ENCODE peak calls at places on chromosomes 11 and 22, in five cellular contexts. One of them, this sample, is unnamed.

GRCh38 chr11:37597776-37598175 is 999.7 kb upstream of the RAG2 start:
- DNase-seq in renal cortical epithelial cell: no peak
- DNase-seq in WTC11: no peak
- DNase-seq in left kidney: no peak
- DNase-seq in CD8-positive, alpha-beta T cell: no peak
- DNase-seq in this sample: no peak

GRCh38 chr11:61442616-61443015 is 12.7 kb downstream of the SDHAF2 start:
- DNase-seq in renal cortical epithelial cell: no peak
- DNase-seq in CD8-positive, alpha-beta T cell: no peak
- DNase-seq in left kidney: no peak
- DNase-seq in WTC11: no peak
- DNase-seq in this sample: no peak

GRCh38 chr22:45722006-45722405 is 50.4 kb downstream of the ATXN10 start:
- DNase-seq in renal cortical epithelial cell: peak
- DNase-seq in left kidney: peak
- DNase-seq in WTC11: no peak
- DNase-seq in CD8-positive, alpha-beta T cell: no peak
- DNase-seq in this sample: peak

GRCh38 chr11:57480409-57481137 is 20.2 kb downstream of the RTN4RL2 start:
- DNase-seq in WTC11: peak
- DNase-seq in left kidney: peak
- DNase-seq in renal cortical epithelial cell: peak
- DNase-seq in CD8-positive, alpha-beta T cell: no peak
- DNase-seq in this sample: peak

GRCh38 chr22:25840162-25840561 is 98.2 kb downstream of the MYO18B start:
- DNase-seq in renal cortical epithelial cell: no peak
- DNase-seq in WTC11: no peak
- DNase-seq in CD8-positive, alpha-beta T cell: no peak
- DNase-seq in left kidney: peak
- DNase-seq in this sample: peak

GRCh38 chr22:19179472-19180048 is 1.0 kb upstream of the SLC25A1 start:
- DNase-seq in CD8-positive, alpha-beta T cell: no peak
- DNase-seq in WTC11: peak
- DNase-seq in renal cortical epithelial cell: peak
- DNase-seq in left kidney: peak
- DNase-seq in this sample: peak

GRCh38 chr22:23235425-23235824 is 55.1 kb downstream of the BCR start:
- DNase-seq in WTC11: no peak
- DNase-seq in CD8-positive, alpha-beta T cell: no peak
- DNase-seq in left kidney: no peak
- DNase-seq in renal cortical epithelial cell: no peak
- DNase-seq in this sample: no peak

GRCh38 chr22:48701296-48702030 is 1126.2 kb downstream of the BRD1 start:
- DNase-seq in WTC11: no peak
- DNase-seq in left kidney: no peak
- DNase-seq in renal cortical epithelial cell: no peak
- DNase-seq in CD8-positive, alpha-beta T cell: no peak
- DNase-seq in this sample: no peak

GRCh38 chr11:26843539-26843938 is 121.7 kb upstream of the SLC5A12 start:
- DNase-seq in WTC11: no peak
- DNase-seq in CD8-positive, alpha-beta T cell: no peak
- DNase-seq in renal cortical epithelial cell: no peak
- DNase-seq in left kidney: no peak
- DNase-seq in this sample: no peak

GRCh38 chr11:110897035-110897434 is 184.8 kb upstream of the ARHGAP20 start:
- DNase-seq in renal cortical epithelial cell: peak
- DNase-seq in WTC11: no peak
- DNase-seq in CD8-positive, alpha-beta T cell: no peak
- DNase-seq in left kidney: no peak
- DNase-seq in this sample: no peak

GRCh38 chr11:8810331-8811301 is 100.4 kb upstream of the AKIP1 start:
- DNase-seq in CD8-positive, alpha-beta T cell: no peak
- DNase-seq in WTC11: peak
- DNase-seq in left kidney: peak
- DNase-seq in renal cortical epithelial cell: peak
- DNase-seq in this sample: peak

GRCh38 chr11:127395034-127395433 is 394.5 kb upstream of the KIRREL3 start:
- DNase-seq in renal cortical epithelial cell: no peak
- DNase-seq in left kidney: no peak
- DNase-seq in CD8-positive, alpha-beta T cell: no peak
- DNase-seq in WTC11: no peak
- DNase-seq in this sample: no peak

GRCh38 chr11:27413218-27413617 is 50.2 kb upstream of the CCDC34 start:
- DNase-seq in WTC11: no peak
- DNase-seq in CD8-positive, alpha-beta T cell: no peak
- DNase-seq in left kidney: no peak
- DNase-seq in renal cortical epithelial cell: no peak
- DNase-seq in this sample: no peak

GRCh38 chr11:86418929-86419328 is 44.2 kb downstream of the CCDC81 start:
- DNase-seq in WTC11: no peak
- DNase-seq in CD8-positive, alpha-beta T cell: no peak
- DNase-seq in left kidney: peak
- DNase-seq in renal cortical epithelial cell: peak
- DNase-seq in this sample: peak

GRCh38 chr11:10457901-10458300 is 2.8 kb downstream of the AMPD3 start:
- DNase-seq in renal cortical epithelial cell: no peak
- DNase-seq in CD8-positive, alpha-beta T cell: no peak
- DNase-seq in WTC11: no peak
- DNase-seq in left kidney: no peak
- DNase-seq in this sample: no peak